ENCODE peak calls at places on chromosomes 2 and 18, in eight cellular contexts. Z is GM12878, U is HCT116, I is HepG2, N is K562, P is endothelial cell of umbilical vein, H is SK-N-SH, F is H1. G is an unnamed sample.

GRCh38 chr2:153568105-153568504 is 89.5 kb upstream of the RPRM start:
- DNase-seq in Z (no peak), U (no peak), I (no peak), N (no peak), P (no peak), H (no peak), F (no peak), G (no peak)

GRCh38 chr2:69770193-69770702 is 28.3 kb downstream of the ANXA4 start:
- DNase-seq in Z (no peak), U (peak), I (peak), N (peak), P (peak), H (no peak), F (no peak), G (no peak)

GRCh38 chr2:163571423-163572102 is 164.2 kb downstream of the FIGN start:
- DNase-seq in Z (no peak), U (no peak), I (peak), N (no peak), P (no peak), H (no peak), F (no peak), G (no peak)

GRCh38 chr18:76445275-76445674 is 49.8 kb downstream of the ZNF516 start:
- DNase-seq in Z (no peak), U (no peak), I (no peak), N (no peak), P (peak), H (no peak), F (no peak), G (no peak)

GRCh38 chr18:50982802-50983179 is 15.0 kb downstream of the ELAC1 start:
- DNase-seq in Z (no peak), U (no peak), I (no peak), N (no peak), P (no peak), H (no peak), F (no peak), G (peak)

GRCh38 chr2:162422894-162423293 is 79.0 kb downstream of the GCA start:
- DNase-seq in Z (no peak), U (no peak), I (no peak), N (no peak), P (no peak), H (no peak), F (no peak), G (no peak)

GRCh38 chr2:219073413-219074129 is 12.8 kb upstream of the IHH start:
- DNase-seq in Z (no peak), U (peak), I (peak), N (peak), P (peak), H (peak), F (no peak), G (peak)

GRCh38 chr2:199136681-199137080 is 321.1 kb downstream of the SATB2 start:
- DNase-seq in Z (no peak), U (no peak), I (no peak), N (peak), P (no peak), H (no peak), F (no peak), G (no peak)

GRCh38 chr2:176675557-176676256 is 406.5 kb downstream of the MTX2 start:
- DNase-seq in Z (no peak), U (no peak), I (no peak), N (no peak), P (no peak), H (no peak), F (no peak), G (peak)

GRCh38 chr18:32337821-32338220 is 132.9 kb downstream of the GAREM1 start:
- DNase-seq in Z (no peak), U (no peak), I (no peak), N (no peak), P (no peak), H (no peak), F (no peak), G (no peak)

GRCh38 chr2:213792045-213792444 is 507.8 kb downstream of the SPAG16 start:
- DNase-seq in Z (no peak), U (no peak), I (no peak), N (no peak), P (no peak), H (no peak), F (no peak), G (no peak)

GRCh38 chr2:195330513-195330956 is 326.5 kb upstream of the SLC39A10 start:
- DNase-seq in Z (no peak), U (no peak), I (no peak), N (peak), P (no peak), H (no peak), F (no peak), G (no peak)

GRCh38 chr2:27024188-27024587 is 8.6 kb upstream of the TMEM214 start:
- DNase-seq in Z (no peak), U (no peak), I (no peak), N (no peak), P (no peak), H (peak), F (peak), G (peak)

GRCh38 chr2:175049671-175050070 is 44.5 kb upstream of the CHN1 start:
- DNase-seq in Z (no peak), U (no peak), I (no peak), N (no peak), P (no peak), H (no peak), F (no peak), G (no peak)

GRCh38 chr2:44086639-44087036 is 82.0 kb upstream of the PPM1B start:
- DNase-seq in Z (no peak), U (no peak), I (no peak), N (no peak), P (no peak), H (no peak), F (no peak), G (no peak)

GRCh38 chr2:96950391-96951124 is 35.8 kb downstream of the FAM178B start:
- DNase-seq in Z (no peak), U (no peak), I (no peak), N (no peak), P (no peak), H (no peak), F (no peak), G (no peak)

GRCh38 chr2:37190290-37190689 is 1.8 kb upstream of the SULT6B1 start:
- DNase-seq in Z (no peak), U (no peak), I (no peak), N (no peak), P (no peak), H (no peak), F (no peak), G (no peak)

GRCh38 chr2:239311132-239312040 is 89.4 kb downstream of the HDAC4 start:
- DNase-seq in Z (no peak), U (no peak), I (no peak), N (no peak), P (no peak), H (no peak), F (no peak), G (no peak)

GRCh38 chr2:46846454-46846990 is 69.1 kb downstream of the MCFD2 start:
- DNase-seq in Z (no peak), U (no peak), I (no peak), N (no peak), P (no peak), H (no peak), F (no peak), G (no peak)

GRCh38 chr2:146414456-146414855 is 1430.4 kb upstream of the ACVR2A start:
- DNase-seq in Z (no peak), U (no peak), I (no peak), N (no peak), P (no peak), H (no peak), F (no peak), G (no peak)

GRCh38 chr18:36697905-36698304 is 130.9 kb downstream of the TPGS2 start:
- DNase-seq in Z (no peak), U (no peak), I (no peak), N (no peak), P (no peak), H (no peak), F (no peak), G (no peak)

GRCh38 chr2:144701259-144701658 is 181.3 kb upstream of the ZEB2 start:
- DNase-seq in Z (no peak), U (no peak), I (no peak), N (no peak), P (no peak), H (no peak), F (no peak), G (no peak)

GRCh38 chr18:39481281-39481680 is 1915.7 kb upstream of the CELF4 start:
- DNase-seq in Z (no peak), U (no peak), I (no peak), N (no peak), P (no peak), H (no peak), F (no peak), G (no peak)

GRCh38 chr2:70080597-70081200 is 6.6 kb upstream of the PCBP1 start:
- DNase-seq in Z (no peak), U (no peak), I (no peak), N (no peak), P (no peak), H (no peak), F (no peak), G (no peak)

GRCh38 chr2:5672749-5673147 is 19.4 kb upstream of the SOX11 start:
- DNase-seq in Z (no peak), U (no peak), I (no peak), N (no peak), P (no peak), H (no peak), F (no peak), G (no peak)

GRCh38 chr18:22174341-22175148 is 5.2 kb downstream of the GATA6 start:
- DNase-seq in Z (no peak), U (no peak), I (no peak), N (no peak), P (peak), H (no peak), F (no peak), G (no peak)

GRCh38 chr2:109020217-109020637 is 31.2 kb upstream of the EDAR start:
- DNase-seq in Z (no peak), U (no peak), I (peak), N (no peak), P (no peak), H (peak), F (no peak), G (peak)

GRCh38 chr2:80050246-80050645 is 254.3 kb downstream of the LRRTM1 start:
- DNase-seq in Z (no peak), U (no peak), I (no peak), N (no peak), P (no peak), H (peak), F (no peak), G (no peak)

GRCh38 chr18:59874166-59874565 is 25.6 kb upstream of the PMAIP1 start:
- DNase-seq in Z (no peak), U (peak), I (peak), N (no peak), P (peak), H (no peak), F (no peak), G (no peak)

GRCh38 chr2:67879586-67880290 is 183.1 kb downstream of the C1D start:
- DNase-seq in Z (no peak), U (no peak), I (no peak), N (no peak), P (no peak), H (peak), F (no peak), G (no peak)

GRCh38 chr2:81650048-81650971 is 1345.8 kb upstream of the LRRTM1 start:
- DNase-seq in Z (no peak), U (peak), I (no peak), N (no peak), P (no peak), H (no peak), F (no peak), G (peak)

GRCh38 chr2:134132487-134132857 is 121.4 kb upstream of the MGAT5 start:
- DNase-seq in Z (no peak), U (no peak), I (peak), N (no peak), P (peak), H (no peak), F (no peak), G (no peak)
- H3K4me2 ChIP-seq in Z (no peak), U (no peak), I (peak), N (no peak), P (no peak), H (no peak), F (no peak), G (peak)

DNA sequence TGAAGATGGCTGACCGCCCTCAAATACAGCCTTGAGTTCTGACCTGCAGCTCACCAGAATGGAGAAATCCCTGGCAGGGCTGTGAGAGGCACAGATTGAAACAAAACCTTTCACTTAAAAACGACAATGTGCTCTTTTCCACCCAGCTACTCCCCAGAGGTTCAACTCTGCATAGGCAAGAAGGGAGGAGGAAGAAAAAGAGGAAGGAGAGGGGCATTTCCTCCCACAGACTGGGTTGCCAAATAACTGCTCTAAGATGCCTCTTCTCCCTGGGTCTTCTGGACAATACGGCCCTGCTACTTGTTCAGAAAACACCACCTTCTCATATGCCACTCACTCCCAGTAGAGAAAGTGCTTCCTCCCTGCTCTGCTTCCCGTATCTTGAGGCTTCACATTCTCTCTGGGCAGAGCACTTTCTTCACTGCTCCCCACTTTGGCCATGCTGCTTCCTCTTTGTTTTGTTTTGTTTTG is 136.4 kb upstream of the SLC1A4 start:
- DNase-seq in Z (no peak), U (no peak), I (no peak), N (no peak), P (no peak), H (no peak), F (no peak), G (no peak)
- H3K27ac ChIP-seq in Z (no peak), U (no peak), I (no peak), N (no peak), P (no peak), H (no peak), F (no peak), G (no peak)

DNA sequence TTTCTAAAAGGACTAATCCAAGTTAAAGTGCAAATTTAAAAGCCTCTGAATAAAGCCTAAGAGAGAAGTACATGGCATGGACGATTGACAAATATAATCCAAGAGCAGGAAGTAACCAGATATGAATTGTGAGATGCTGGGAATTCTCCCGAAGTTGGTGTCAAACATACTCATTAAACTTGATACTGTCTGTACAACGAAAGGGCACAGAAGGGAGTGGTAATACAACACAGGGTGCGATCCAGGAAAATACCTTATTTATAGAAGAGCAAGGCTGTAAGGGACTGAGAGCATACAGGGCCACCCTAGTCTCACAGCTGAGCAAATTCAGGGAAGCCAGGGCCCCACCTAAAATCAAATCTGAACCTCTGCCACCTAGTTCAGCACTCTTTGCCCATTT is 41.6 kb downstream of the SEMA4F start:
- DNase-seq in Z (no peak), U (no peak), I (no peak), N (no peak), P (no peak), H (no peak), F (no peak), G (no peak)
- TF ChIP-seq POLR2AphosphoS5 in Z (no peak), U (no peak), I (no peak), N (no peak), P (no peak), H (no peak), F (no peak), G (no peak)

GRCh38 chr18:52152036-52152435 is 188.0 kb upstream of the DCC start:
- DNase-seq in Z (no peak), U (no peak), I (no peak), N (no peak), P (no peak), H (no peak), F (no peak), G (no peak)

GRCh38 chr18:52150050-52150449 is 189.9 kb upstream of the DCC start:
- DNase-seq in Z (no peak), U (no peak), I (no peak), N (no peak), P (no peak), H (no peak), F (no peak), G (no peak)
- H3K4me2 ChIP-seq in Z (no peak), U (no peak), I (no peak), N (no peak), P (no peak), H (no peak), F (no peak), G (no peak)

GRCh38 chr18:56316727-56317126 is 321.7 kb downstream of the TXNL1 start:
- DNase-seq in Z (no peak), U (no peak), I (no peak), N (no peak), P (no peak), H (no peak), F (no peak), G (no peak)

GRCh38 chr18:56319953-56320352 is 318.4 kb downstream of the TXNL1 start:
- DNase-seq in Z (no peak), U (no peak), I (no peak), N (no peak), P (no peak), H (no peak), F (no peak), G (no peak)

GRCh38 chr18:56323673-56324072 is 314.7 kb downstream of the TXNL1 start:
- DNase-seq in Z (no peak), U (no peak), I (no peak), N (no peak), P (no peak), H (no peak), F (no peak), G (no peak)

GRCh38 chr18:56322403-56322802 is 316.0 kb downstream of the TXNL1 start:
- DNase-seq in Z (no peak), U (no peak), I (no peak), N (no peak), P (no peak), H (peak), F (no peak), G (no peak)

GRCh38 chr18:56321470-56321869 is 316.9 kb downstream of the TXNL1 start:
- DNase-seq in Z (no peak), U (no peak), I (no peak), N (no peak), P (no peak), H (no peak), F (no peak), G (no peak)
- H3K27ac ChIP-seq in Z (no peak), U (no peak), I (no peak), N (no peak), P (no peak), H (no peak), F (no peak), G (no peak)

GRCh38 chr2:12918841-12919445 is 202.2 kb downstream of the TRIB2 start:
- DNase-seq in Z (no peak), U (no peak), I (no peak), N (no peak), P (no peak), H (no peak), F (no peak), G (no peak)
- TF ChIP-seq POLR2AphosphoS5 in Z (no peak), U (no peak), I (no peak), N (no peak), P (no peak), H (no peak), F (no peak), G (no peak)

G was measured in GM23338.